ENCODE peak calls at places on chromosomes 13 and 19, in six cellular contexts. G is sciatic nerve; V is nucleus accumbens; I is activated CD4-positive, alpha-beta memory T cell treated with anti-CD3 and anti-CD28 coated beads for 36 hours; J is H9; M is stimulated activated CD4-positive, alpha-beta T cell treated with anti-CD3 and anti-CD28 coated beads, TNF-alpha, amount 100 ng/mL, for 1 hour. N is an unnamed sample.

GRCh38 chr13:21735621-21736401 is 64.9 kb downstream of the FGF9 start:
- DNase-seq in G (no peak), V (no peak), I (no peak), J (no peak), M (no peak), N (no peak)

GRCh38 chr19:44149776-44150175 is 8.4 kb downstream of the ZNF234 start:
- DNase-seq in G (no peak), V (no peak), I (no peak), J (no peak), M (no peak), N (no peak)

GRCh38 chr19:36009220-36009619 is 607 bp upstream of the SYNE4 start:
- DNase-seq in G (peak), V (peak), I (peak), J (peak), M (no peak), N (no peak)

GRCh38 chr13:42883142-42883541 is 101.8 kb downstream of the FAM216B start:
- DNase-seq in G (no peak), V (no peak), I (no peak), J (no peak), M (no peak), N (no peak)

GRCh38 chr13:80716610-80717081 is 375.7 kb upstream of the SPRY2 start:
- DNase-seq in G (peak), V (no peak), I (no peak), J (no peak), M (no peak), N (no peak)

GRCh38 chr13:51044023-51044665 is 66.9 kb downstream of the C13orf42 start:
- DNase-seq in G (no peak), V (no peak), I (no peak), J (no peak), M (no peak), N (no peak)

GRCh38 chr13:43054803-43055802 is 31.7 kb downstream of the DNAJC15 start:
- DNase-seq in G (no peak), V (no peak), I (peak), J (peak), M (no peak), N (no peak)

GRCh38 chr13:45781553-45782326 is 69.8 kb downstream of the SIAH3 start:
- DNase-seq in G (peak), V (no peak), I (no peak), J (no peak), M (no peak), N (no peak)

GRCh38 chr19:28606269-28607032 is 606.5 kb downstream of the UQCRFS1 start:
- DNase-seq in G (no peak), V (no peak), I (no peak), J (no peak), M (no peak), N (no peak)

GRCh38 chr19:34184880-34185491 is 12.7 kb downstream of the LSM14A start:
- DNase-seq in G (no peak), V (no peak), I (no peak), J (no peak), M (no peak), N (no peak)

GRCh38 chr13:49641810-49642291 is 13.5 kb downstream of the ARL11 start:
- DNase-seq in G (peak), V (no peak), I (no peak), J (no peak), M (no peak), N (no peak)

GRCh38 chr19:29520390-29520789 is 5.4 kb upstream of the VSTM2B start:
- DNase-seq in G (no peak), V (no peak), I (no peak), J (no peak), M (no peak), N (no peak)

GRCh38 chr13:80168089-80168850 is 172.7 kb downstream of the SPRY2 start:
- DNase-seq in G (no peak), V (no peak), I (no peak), J (no peak), M (no peak), N (no peak)

GRCh38 chr13:36778083-36778671 is 40.8 kb upstream of the RFXAP start:
- DNase-seq in G (no peak), V (no peak), I (no peak), J (peak), M (no peak), N (no peak)

GRCh38 chr19:11781295-11782057 is 14.7 kb downstream of the ZNF441 start:
- DNase-seq in G (no peak), V (no peak), I (no peak), J (no peak), M (no peak), N (no peak)

GRCh38 chr19:861099-861755 is 1.8 kb downstream of the CFD start:
- DNase-seq in G (no peak), V (no peak), I (no peak), J (no peak), M (no peak), N (no peak)

GRCh38 chr13:21481359-21481758 is 22.3 kb upstream of the ZDHHC20 start:
- DNase-seq in G (no peak), V (no peak), I (no peak), J (no peak), M (no peak), N (no peak)

GRCh38 chr13:41492432-41493267 is 35.3 kb downstream of the RGCC start:
- DNase-seq in G (no peak), V (no peak), I (peak), J (no peak), M (no peak), N (no peak)

GRCh38 chr13:24341439-24341838 is 32.1 kb downstream of the C1QTNF9 start:
- DNase-seq in G (no peak), V (no peak), I (no peak), J (no peak), M (no peak), N (no peak)

GRCh38 chr13:23701646-23702045 is 131.4 kb downstream of the TNFRSF19 start:
- DNase-seq in G (peak), V (no peak), I (no peak), J (no peak), M (no peak), N (no peak)

GRCh38 chr19:38735257-38735686 is 9.0 kb downstream of the CAPN12 start:
- DNase-seq in G (peak), V (no peak), I (peak), J (peak), M (no peak), N (no peak)

GRCh38 chr19:39411832-39412099 is 703 bp upstream of the PLEKHG2 start:
- DNase-seq in G (peak), V (peak), I (peak), J (peak), M (peak), N (peak)

GRCh38 chr19:29817316-29817715 is 5.5 kb downstream of the CCNE1 start:
- DNase-seq in G (no peak), V (no peak), I (no peak), J (no peak), M (no peak), N (no peak)

GRCh38 chr19:10113592-10113963 is 2.1 kb downstream of the P2RY11 start:
- DNase-seq in G (no peak), V (no peak), I (no peak), J (peak), M (no peak), N (no peak)

GRCh38 chr13:25249001-25249543 is 38.2 kb downstream of the MTMR6 start:
- DNase-seq in G (no peak), V (peak), I (no peak), J (no peak), M (no peak), N (no peak)

GRCh38 chr13:68439821-68440220 is 1209.7 kb upstream of the PCDH9 start:
- DNase-seq in G (no peak), V (no peak), I (no peak), J (no peak), M (no peak), N (no peak)

GRCh38 chr13:80658705-80659104 is 317.8 kb upstream of the SPRY2 start:
- DNase-seq in G (no peak), V (no peak), I (no peak), J (no peak), M (no peak), N (no peak)

GRCh38 chr19:40933025-40933424 is 51.0 kb upstream of the CYP2A7 start:
- DNase-seq in G (no peak), V (no peak), I (no peak), J (peak), M (no peak), N (no peak)

GRCh38 chr19:1811472-1811894 is 593 bp downstream of the ATP8B3 start:
- DNase-seq in G (peak), V (no peak), I (peak), J (no peak), M (no peak), N (peak)

GRCh38 chr13:97283888-97284287 is 61.8 kb downstream of the MBNL2 start:
- DNase-seq in G (no peak), V (no peak), I (no peak), J (no peak), M (no peak), N (no peak)

GRCh38 chr19:7943444-7944176 is at the start of gene TIMM44:
- DNase-seq in G (peak), V (peak), I (peak), J (peak), M (peak), N (peak)

GRCh38 chr13:113864303-113864890 is 521 bp upstream of the GAS6 start:
- DNase-seq in G (no peak), V (no peak), I (no peak), J (no peak), M (no peak), N (no peak)

GRCh38 chr13:41029629-41030028 is 10.5 kb upstream of the ELF1 start:
- DNase-seq in G (no peak), V (no peak), I (peak), J (peak), M (no peak), N (no peak)

N was measured in stimulated activated CD8-positive, alpha-beta memory T cell treated with anti-CD3 and anti-CD28 coated beads, Interleukin-15, amount 100 ng/mL, for 1 hour.